ENCODE peak calls at places on chromosomes 5 and 9, in nine cellular contexts. Z is activated naive CD4-positive, alpha-beta T cell treated with anti-CD3 and anti-CD28 coated beads, Interleukin-2, amount 10 ng/mL, durations not matched to agents 7 days and 5 days; H is effector memory CD4-positive, alpha-beta T cell; D is SK-MEL-5; N is hepatocyte; Q is upper lobe of left lung; S is A549; T is pulmonary artery endothelial cell; W is NCI-H2029 treated with DMSO at 0.1 percent for 48 hours. U is an unnamed sample.

GRCh38 chr9:96031366-96031824 is 155.9 kb downstream of the ERCC6L2 start:
- DNase-seq in Z (no peak), H (no peak), D (no peak), N (peak; percentile 77), Q (no peak), S (peak; percentile 14), T (no peak), W (peak; percentile 89), U (no peak)

GRCh38 chr9:1001838-1002237 is 25.4 kb downstream of the DMRT3 start:
- DNase-seq in Z (no peak), H (no peak), D (no peak), N (no peak), Q (no peak), S (no peak), T (no peak), W (no peak), U (no peak)

GRCh38 chr5:169933624-169934023 is 46.7 kb downstream of the INSYN2B start:
- DNase-seq in Z (no peak), H (no peak), D (no peak), N (no peak), Q (no peak), S (no peak), T (no peak), W (peak; percentile 49), U (no peak)

GRCh38 chr5:177328545-177329231 is 17.0 kb upstream of the MXD3 start:
- DNase-seq in Z (no peak), H (no peak), D (no peak), N (no peak), Q (no peak), S (no peak), T (no peak), W (no peak), U (no peak)

GRCh38 chr9:93111371-93112115 is 15.5 kb downstream of the CARD19 start:
- DNase-seq in Z (no peak), H (no peak), D (no peak), N (no peak), Q (peak; percentile 56), S (no peak), T (no peak), W (no peak), U (peak; percentile 51)

GRCh38 chr5:137497396-137498290 is 1.5 kb downstream of the SPOCK1 start:
- DNase-seq in Z (no peak), H (no peak), D (peak; percentile 18), N (no peak), Q (no peak), S (no peak), T (no peak), W (no peak), U (no peak)

GRCh38 chr9:120926397-120926928 is at the start of gene TRAF1:
- DNase-seq in Z (peak; percentile 56), H (no peak), D (no peak), N (no peak), Q (no peak), S (no peak), T (no peak), W (no peak), U (peak; percentile 56)

GRCh38 chr9:111661150-111661801 is at the start of gene GNG10:
- DNase-seq in Z (peak; percentile 78), H (peak; percentile 36), D (peak; percentile 58), N (peak; percentile 84), Q (peak; percentile 73), S (peak; percentile 78), T (no peak), W (no peak), U (peak; percentile 78)

GRCh38 chr9:81787747-81788632 is 98.6 kb upstream of the TLE1 start:
- DNase-seq in Z (no peak), H (no peak), D (no peak), N (peak; percentile 78), Q (no peak), S (peak; percentile 41), T (no peak), W (no peak), U (no peak)

GRCh38 chr9:85738509-85738908 is 3.2 kb downstream of the AGTPBP1 start:
- DNase-seq in Z (no peak), H (no peak), D (no peak), N (no peak), Q (no peak), S (no peak), T (no peak), W (no peak), U (no peak)

GRCh38 chr9:95261890-95262289 is 55.6 kb downstream of the FANCC start:
- DNase-seq in Z (no peak), H (no peak), D (no peak), N (peak; percentile 34), Q (no peak), S (no peak), T (no peak), W (no peak), U (no peak)

GRCh38 chr9:13717356-13718057 is 438.0 kb upstream of the MPDZ start:
- DNase-seq in Z (no peak), H (no peak), D (no peak), N (no peak), Q (no peak), S (no peak), T (no peak), W (no peak), U (no peak)

GRCh38 chr5:50435131-50435530 is 6.0 kb downstream of the EMB start:
- DNase-seq in Z (no peak), H (no peak), D (no peak), N (no peak), Q (no peak), S (no peak), T (no peak), W (no peak), U (no peak)

GRCh38 chr5:174599992-174600391 is 124.4 kb upstream of the MSX2 start:
- DNase-seq in Z (no peak), H (no peak), D (no peak), N (peak; percentile 51), Q (peak; percentile 49), S (no peak), T (no peak), W (no peak), U (no peak)

GRCh38 chr9:134724231-134724911 is 82.8 kb downstream of the COL5A1 start:
- DNase-seq in Z (no peak), H (no peak), D (no peak), N (no peak), Q (no peak), S (no peak), T (no peak), W (no peak), U (no peak)

GRCh38 chr5:78242001-78242400 is 52.5 kb downstream of the AP3B1 start:
- DNase-seq in Z (no peak), H (no peak), D (no peak), N (no peak), Q (no peak), S (no peak), T (no peak), W (no peak), U (no peak)

GRCh38 chr5:135880801-135881200 is 14.8 kb downstream of the IL9 start:
- DNase-seq in Z (no peak), H (no peak), D (no peak), N (no peak), Q (no peak), S (no peak), T (no peak), W (no peak), U (peak; percentile 32)

GRCh38 chr5:131795128-131795719 is 1.6 kb downstream of the FNIP1 start:
- DNase-seq in Z (no peak), H (no peak), D (no peak), N (no peak), Q (no peak), S (no peak), T (no peak), W (no peak), U (no peak)